ENCODE peak calls at places on chromosomes 12 and 14, in ten cellular contexts. P, S, A, O, Y, R, T, G, N and K are unnamed samples.

GRCh38 chr12:14614704-14615121 is 47.0 kb upstream of the PLBD1 start:
- DNase-seq in P (no peak), S (no peak), A (no peak), O (no peak), Y (no peak), R (no peak), T (no peak), G (no peak), N (no peak), K (no peak)

GRCh38 chr14:70907996-70908917 is 998 bp downstream of the PCNX1 start:
- DNase-seq in P (peak), S (peak), A (peak), O (peak), Y (peak), R (no peak), T (no peak), G (peak), N (peak), K (no peak)

GRCh38 chr14:75562048-75562447 is 16.4 kb upstream of the FLVCR2 start:
- DNase-seq in P (no peak), S (peak), A (no peak), O (no peak), Y (no peak), R (no peak), T (no peak), G (no peak), N (no peak), K (no peak)

GRCh38 chr14:101632520-101632919 is 71.2 kb downstream of the DIO3 start:
- DNase-seq in P (no peak), S (no peak), A (no peak), O (no peak), Y (no peak), R (no peak), T (no peak), G (no peak), N (no peak), K (no peak)

GRCh38 chr12:59916988-59917387 is 321.2 kb downstream of the SLC16A7 start:
- DNase-seq in P (no peak), S (no peak), A (no peak), O (no peak), Y (no peak), R (no peak), T (no peak), G (no peak), N (no peak), K (no peak)

GRCh38 chr12:47249719-47250506 is 170.2 kb upstream of the AMIGO2 start:
- DNase-seq in P (no peak), S (no peak), A (no peak), O (no peak), Y (no peak), R (no peak), T (no peak), G (no peak), N (no peak), K (no peak)

GRCh38 chr12:78081590-78082314 is 251.1 kb downstream of the NAV3 start:
- DNase-seq in P (no peak), S (no peak), A (no peak), O (no peak), Y (no peak), R (no peak), T (no peak), G (no peak), N (no peak), K (no peak)

GRCh38 chr14:50954811-50955372 is 10.6 kb upstream of the PYGL start:
- DNase-seq in P (no peak), S (no peak), A (peak), O (peak), Y (no peak), R (no peak), T (peak), G (peak), N (no peak), K (no peak)

GRCh38 chr12:76241371-76241770 is 106.8 kb downstream of the BBS10 start:
- DNase-seq in P (no peak), S (no peak), A (no peak), O (no peak), Y (no peak), R (no peak), T (no peak), G (no peak), N (no peak), K (no peak)

GRCh38 chr12:84719997-84720396 is 192.6 kb downstream of the SLC6A15 start:
- DNase-seq in P (no peak), S (no peak), A (no peak), O (no peak), Y (no peak), R (no peak), T (no peak), G (no peak), N (no peak), K (no peak)

GRCh38 chr12:18567787-18568186 is 170.0 kb downstream of the PLCZ1 start:
- DNase-seq in P (no peak), S (no peak), A (no peak), O (no peak), Y (no peak), R (no peak), T (no peak), G (no peak), N (no peak), K (no peak)

GRCh38 chr14:51776102-51776894 is 84.1 kb upstream of the GNG2 start:
- DNase-seq in P (peak), S (no peak), A (peak), O (peak), Y (peak), R (no peak), T (peak), G (peak), N (no peak), K (no peak)

GRCh38 chr12:98060421-98060820 is 455.0 kb upstream of the TMPO start:
- DNase-seq in P (no peak), S (no peak), A (no peak), O (no peak), Y (no peak), R (no peak), T (no peak), G (peak), N (no peak), K (no peak)

GRCh38 chr14:60094306-60094897 is 2.7 kb downstream of the PCNX4 start:
- DNase-seq in P (no peak), S (no peak), A (peak), O (no peak), Y (no peak), R (no peak), T (no peak), G (no peak), N (no peak), K (no peak)

GRCh38 chr12:6080149-6081045 is 44.1 kb downstream of the VWF start:
- DNase-seq in P (no peak), S (no peak), A (no peak), O (no peak), Y (no peak), R (no peak), T (no peak), G (no peak), N (no peak), K (peak)

GRCh38 chr12:49341777-49342065 is 4.7 kb upstream of the C1QL4 start:
- DNase-seq in P (no peak), S (no peak), A (no peak), O (no peak), Y (no peak), R (no peak), T (no peak), G (no peak), N (no peak), K (no peak)

GRCh38 chr14:41570415-41571155 is 36.1 kb upstream of the LRFN5 start:
- DNase-seq in P (no peak), S (no peak), A (peak), O (no peak), Y (no peak), R (no peak), T (no peak), G (no peak), N (no peak), K (no peak)

GRCh38 chr14:99735189-99736135 is 51.4 kb downstream of the CYP46A1 start:
- DNase-seq in P (no peak), S (no peak), A (no peak), O (no peak), Y (no peak), R (no peak), T (no peak), G (no peak), N (no peak), K (peak)

GRCh38 chr14:44795725-44796124 is 166.0 kb downstream of the KLHL28 start:
- DNase-seq in P (no peak), S (no peak), A (no peak), O (no peak), Y (no peak), R (no peak), T (no peak), G (no peak), N (no peak), K (no peak)

GRCh38 chr12:53123578-53124351 is 20.5 kb downstream of the SOAT2 start:
- DNase-seq in P (no peak), S (no peak), A (no peak), O (no peak), Y (no peak), R (no peak), T (no peak), G (no peak), N (no peak), K (no peak)

GRCh38 chr12:71661977-71662522 is 1.6 kb downstream of the ZFC3H1 start:
- DNase-seq in P (no peak), S (no peak), A (no peak), O (peak), Y (no peak), R (no peak), T (no peak), G (no peak), N (no peak), K (no peak)

GRCh38 chr12:67651380-67651695 is 2.8 kb downstream of the DYRK2 start:
- DNase-seq in P (no peak), S (no peak), A (peak), O (no peak), Y (peak), R (no peak), T (peak), G (peak), N (no peak), K (no peak)

GRCh38 chr12:132488127-132489077 is 1.5 kb upstream of the FBRSL1 start:
- DNase-seq in P (peak), S (no peak), A (no peak), O (no peak), Y (no peak), R (no peak), T (peak), G (no peak), N (no peak), K (peak)

GRCh38 chr12:71268598-71268997 is 110.8 kb upstream of the TSPAN8 start:
- DNase-seq in P (no peak), S (no peak), A (no peak), O (no peak), Y (no peak), R (no peak), T (no peak), G (no peak), N (no peak), K (no peak)

GRCh38 chr12:83335748-83336147 is 649.0 kb downstream of the TMTC2 start:
- DNase-seq in P (no peak), S (no peak), A (no peak), O (no peak), Y (no peak), R (no peak), T (no peak), G (no peak), N (no peak), K (no peak)

GRCh38 chr12:112907415-112908157 is 824 bp downstream of the OAS1 start:
- DNase-seq in P (no peak), S (no peak), A (no peak), O (no peak), Y (no peak), R (no peak), T (no peak), G (no peak), N (no peak), K (no peak)

GRCh38 chr14:71472281-71472960 is 459.8 kb upstream of the RGS6 start:
- DNase-seq in P (no peak), S (no peak), A (no peak), O (no peak), Y (no peak), R (peak), T (no peak), G (no peak), N (no peak), K (no peak)

GRCh38 chr12:48969847-48970701 is 1.5 kb downstream of the WNT10B start:
- DNase-seq in P (peak), S (peak), A (peak), O (no peak), Y (no peak), R (no peak), T (no peak), G (no peak), N (no peak), K (no peak)